ENCODE peak calls at places on chromosomes 6 and 20, in eight cellular contexts. R, E, I, L, M, P, C and V are unnamed samples.

GRCh38 chr6:43368517-43369160 is 808 bp downstream of the ZNF318 start:
- DNase-seq in R (peak), E (peak), I (no peak), L (peak), M (no peak), P (no peak), C (peak), V (peak)

GRCh38 chr6:107118976-107119375 is 3.7 kb upstream of the BEND3 start:
- DNase-seq in R (no peak), E (no peak), I (no peak), L (no peak), M (peak), P (no peak), C (no peak), V (no peak)

GRCh38 chr6:63589955-63590411 is 17.7 kb downstream of the LOC128125822 start:
- DNase-seq in R (no peak), E (no peak), I (no peak), L (no peak), M (no peak), P (no peak), C (no peak), V (no peak)

GRCh38 chr6:108608453-108609275 is 47.9 kb downstream of the FOXO3 start:
- DNase-seq in R (no peak), E (peak), I (no peak), L (no peak), M (peak), P (no peak), C (no peak), V (peak)

GRCh38 chr6:108526739-108527174 is 34.0 kb upstream of the FOXO3 start:
- DNase-seq in R (peak), E (peak), I (no peak), L (peak), M (peak), P (no peak), C (no peak), V (peak)

GRCh38 chr20:42272516-42272915 is 654.3 kb upstream of the CHD6 start:
- DNase-seq in R (no peak), E (no peak), I (no peak), L (no peak), M (no peak), P (no peak), C (no peak), V (no peak)

GRCh38 chr6:80438728-80439127 is 332.3 kb downstream of the BCKDHB start:
- DNase-seq in R (peak), E (peak), I (peak), L (peak), M (no peak), P (peak), C (no peak), V (peak)

GRCh38 chr6:163392533-163392932 is 22.0 kb upstream of the QKI start:
- DNase-seq in R (no peak), E (peak), I (no peak), L (peak), M (peak), P (no peak), C (no peak), V (peak)

GRCh38 chr6:133407320-133408100 is 166.4 kb downstream of the EYA4 start:
- DNase-seq in R (no peak), E (no peak), I (no peak), L (no peak), M (no peak), P (no peak), C (no peak), V (no peak)

GRCh38 chr20:433300-433975 is 25.3 kb downstream of the RBCK1 start:
- DNase-seq in R (no peak), E (no peak), I (no peak), L (peak), M (peak), P (no peak), C (peak), V (peak)

GRCh38 chr20:51277961-51278360 is 255.1 kb upstream of the KCNG1 start:
- DNase-seq in R (no peak), E (no peak), I (no peak), L (no peak), M (no peak), P (no peak), C (no peak), V (no peak)

GRCh38 chr20:47648943-47649342 is 136.3 kb downstream of the SULF2 start:
- DNase-seq in R (no peak), E (no peak), I (no peak), L (no peak), M (no peak), P (no peak), C (no peak), V (no peak)

GRCh38 chr6:33312361-33313104 is 1.3 kb downstream of the TAPBP start:
- DNase-seq in R (peak), E (peak), I (no peak), L (peak), M (peak), P (no peak), C (peak), V (peak)

GRCh38 chr6:125953502-125953875 is 3.1 kb upstream of the HINT3 start:
- DNase-seq in R (no peak), E (no peak), I (no peak), L (no peak), M (peak), P (no peak), C (no peak), V (no peak)

GRCh38 chr20:17725094-17725835 is 25.5 kb downstream of the BANF2 start:
- DNase-seq in R (no peak), E (peak), I (no peak), L (no peak), M (no peak), P (no peak), C (no peak), V (peak)